ENCODE peak calls at places on chromosomes 2 and 18, in ten cellular contexts. P is amygdala; M is pulmonary artery endothelial cell; O is effector memory CD4-positive, alpha-beta T cell; E is activated T-cell treated with anti-CD3 and anti-CD28 coated beads, Interleukin-2, amount 50 U/mL, for 72 hours; L is memory B cell; I is activated effector memory CD4-positive, alpha-beta T cell treated with Interleukin-2 at 50 U/mL for 16 hours; B is CD8-positive, alpha-beta T cell; F is AG20443; Z is endothelial cell of umbilical vein. D is an unnamed sample.

GRCh38 chr2:165621086-165621560 is 151.6 kb downstream of the CSRNP3 start:
- DNase-seq in L (no peak), B (no peak), M (peak; percentile 41), F (no peak), I (no peak), Z (peak; percentile 95), O (no peak), E (no peak), P (no peak), D (no peak)

GRCh38 chr2:31384351-31384750 is 30.2 kb downstream of the XDH start:
- DNase-seq in O (no peak), E (no peak), I (no peak), L (no peak), B (peak; percentile 11), M (no peak), P (no peak), Z (no peak), F (peak; percentile 85), D (no peak)

GRCh38 chr18:29154758-29155725 is 978.1 kb upstream of the CDH2 start:
- DNase-seq in M (peak; percentile 24), F (peak; percentile 49), I (no peak), B (no peak), O (no peak), Z (peak; percentile 86), L (no peak), E (no peak), P (no peak), D (no peak)

GRCh38 chr18:44859751-44860458 is 179.2 kb downstream of the SETBP1 start:
- DNase-seq in M (no peak), B (no peak), L (no peak), Z (no peak), P (no peak), E (no peak), I (no peak), F (no peak), O (no peak), D (no peak)

GRCh38 chr2:38353402-38353801 is 23.7 kb downstream of the ATL2 start:
- DNase-seq in L (no peak), B (no peak), Z (no peak), P (no peak), E (no peak), O (no peak), M (no peak), F (no peak), I (no peak), D (no peak)

GRCh38 chr2:112579280-112579679 is 5.1 kb upstream of the CHCHD5 start:
- DNase-seq in L (no peak), Z (peak; percentile 72), E (no peak), P (no peak), B (no peak), F (peak; percentile 27), I (no peak), O (no peak), M (peak; percentile 50), D (no peak)

GRCh38 chr2:164697688-164698290 is 76.5 kb upstream of the GRB14 start:
- DNase-seq in F (no peak), O (no peak), L (no peak), I (no peak), Z (peak; percentile 51), B (no peak), P (no peak), E (no peak), M (no peak), D (no peak)

GRCh38 chr2:239538357-239539052 is 137.7 kb upstream of the HDAC4 start:
- DNase-seq in F (no peak), B (no peak), O (no peak), P (no peak), M (no peak), I (no peak), L (no peak), Z (no peak), E (no peak), D (no peak)

GRCh38 chr18:74832999-74833398 is 235.3 kb downstream of the ZNF407 start:
- DNase-seq in M (no peak), L (no peak), B (no peak), Z (no peak), F (no peak), E (no peak), O (no peak), P (no peak), I (no peak), D (no peak)

GRCh38 chr2:142868281-142868762 is 9.1 kb upstream of the KYNU start:
- DNase-seq in I (no peak), L (peak; percentile 25), F (peak; percentile 65), P (no peak), B (no peak), M (no peak), O (no peak), E (no peak), Z (peak; percentile 74), D (peak; percentile 28)

GRCh38 chr2:21361406-21361805 is 237.6 kb downstream of the TDRD15 start:
- DNase-seq in L (no peak), P (no peak), E (no peak), Z (no peak), M (no peak), O (no peak), F (no peak), I (no peak), B (no peak), D (no peak)

GRCh38 chr2:234422895-234423505 is 73.9 kb downstream of the ARL4C start:
- DNase-seq in E (peak; percentile 66), L (no peak), Z (no peak), I (peak; percentile 56), F (no peak), B (peak; percentile 72), O (peak; percentile 61), P (no peak), M (no peak), D (no peak)

GRCh38 chr2:172253190-172254052 is 150.7 kb upstream of the DLX2 start:
- DNase-seq in Z (peak; percentile 99), B (peak; percentile 81), E (peak; percentile 86), P (no peak), O (peak; percentile 3), F (peak; percentile 94), M (peak; percentile 99), L (no peak), I (no peak), D (no peak)

GRCh38 chr18:49521251-49521650 is 34.2 kb upstream of the C18orf32 start:
- DNase-seq in L (no peak), I (no peak), F (no peak), O (no peak), P (no peak), M (no peak), B (no peak), Z (no peak), E (no peak), D (no peak)

D was measured in activated B cell treated with CpG ODN at 0.5 μM for 24 hours.